ENCODE peak calls at places on chromosomes 4 and X, in five cellular contexts. M, L, P, G and U are unnamed samples. For H3K9me2, the result is how much of the 10 kb centered on the place peaks cover.

GRCh38 chr4:761739-762138 is 56.1 kb downstream of the PCGF3 start:
- DNase-seq in M (no peak), L (no peak), P (no peak), G (no peak), U (no peak)

GRCh38 chr4:157897971-157898370 is 274.9 kb downstream of the GASK1B start:
- DNase-seq in M (no peak), L (no peak), P (no peak), G (no peak), U (no peak)

GRCh38 chrX:47605024-47605423 is 14.6 kb downstream of the SYN1 start:
- DNase-seq in M (no peak), L (no peak), P (no peak), G (no peak), U (no peak)

GRCh38 chr4:167234388-167234881 is at the start of gene SPOCK3:
- DNase-seq in M (peak), L (peak), P (peak), G (peak), U (peak)

GRCh38 chrX:11786862-11787261 is 28.8 kb downstream of the MSL3 start:
- DNase-seq in M (no peak), L (no peak), P (no peak), G (no peak), U (no peak)

GRCh38 chr4:153466637-153467153 is 535 bp downstream of the TMEM131L start:
- DNase-seq in M (peak), L (no peak), P (no peak), G (peak), U (no peak)

GRCh38 chr4:151324449-151325319 is 721 bp downstream of the SH3D19 start:
- DNase-seq in M (peak), L (peak), P (peak), G (peak), U (no peak)

GRCh38 chrX:526295-527224 is 104.0 kb upstream of the SHOX start:
- DNase-seq in M (no peak), L (peak), P (no peak), G (peak), U (no peak)

GRCh38 chrX:13109811-13110210 is 65.4 kb upstream of the FAM9C start:
- DNase-seq in M (peak), L (peak), P (no peak), G (no peak), U (no peak)

GRCh38 chrX:50081282-50081955 is 119.4 kb downstream of the AKAP4 start:
- DNase-seq in M (peak), L (peak), P (no peak), G (peak), U (no peak)

GRCh38 chr4:168098257-168098717 is 6.0 kb downstream of the ANXA10 start:
- DNase-seq in M (peak), L (no peak), P (peak), G (no peak), U (no peak)

GRCh38 chr4:72169861-72170260 is 138.1 kb downstream of the NPFFR2 start:
- DNase-seq in M (no peak), L (no peak), P (no peak), G (no peak), U (no peak)

GRCh38 chr4:141815646-141816045 is 179.3 kb downstream of the IL15 start:
- DNase-seq in M (no peak), L (no peak), P (no peak), G (no peak), U (no peak)

GRCh38 chr4:130336585-130337217 is 1240.7 kb downstream of the C4orf33 start:
- DNase-seq in M (peak), L (peak), P (peak), G (peak), U (peak)

GRCh38 chrX:103356897-103357296 is 591 bp downstream of the TCEAL9 start:
- DNase-seq in M (peak), L (peak), P (no peak), G (peak), U (no peak)

GRCh38 chr4:140152760-140153418 is 1.1 kb downstream of the MAML3 start:
- DNase-seq in M (peak), L (peak), P (no peak), G (peak), U (peak)

GRCh38 chr4:89563431-89563830 is 255.8 kb upstream of the GPRIN3 start:
- DNase-seq in M (peak), L (no peak), P (no peak), G (no peak), U (no peak)

GRCh38 chr4:110195561-110196205 is 2.7 kb downstream of the ELOVL6 start:
- DNase-seq in M (peak), L (no peak), P (no peak), G (no peak), U (no peak)

GRCh38 chr4:148514041-148514440 is 71.8 kb upstream of the NR3C2 start:
- DNase-seq in M (no peak), L (no peak), P (no peak), G (no peak), U (no peak)

GRCh38 chrX:135985123-135985973 is at the start of gene SLC9A6:
- DNase-seq in M (peak), L (peak), P (no peak), G (peak), U (peak)

GRCh38 chr4:122783301-122784215 is 43.1 kb upstream of the FGF2 start:
- DNase-seq in M (peak), L (peak), P (peak), G (peak), U (no peak)

GRCh38 chr4:17712166-17712565 is 69.3 kb downstream of the FAM184B start:
- DNase-seq in M (no peak), L (no peak), P (no peak), G (no peak), U (no peak)

GRCh38 chr4:109303141-109303499 is 662 bp upstream of the COL25A1 start:
- DNase-seq in M (peak), L (peak), P (no peak), G (no peak), U (no peak)

GRCh38 chr4:178523038-178523437 is 1080.8 kb upstream of the AGA start:
- DNase-seq in M (no peak), L (no peak), P (no peak), G (no peak), U (no peak)

GRCh38 chr4:113106076-113106475 is 56.6 kb downstream of the ANK2 start:
- DNase-seq in M (peak), L (peak), P (peak), G (peak), U (no peak)

GRCh38 chr4:109411964-109412363 is 21.7 kb upstream of the SEC24B start:
- DNase-seq in M (no peak), L (peak), P (no peak), G (no peak), U (no peak)

GRCh38 chr4:8110071-8110986 is 48.3 kb downstream of the ABLIM2 start:
- DNase-seq in M (peak), L (peak), P (no peak), G (peak), U (no peak)
- TF ChIP-seq EZH2 in M (no peak), L (no peak), P (no peak), G (no peak), U (no peak)

DNA sequence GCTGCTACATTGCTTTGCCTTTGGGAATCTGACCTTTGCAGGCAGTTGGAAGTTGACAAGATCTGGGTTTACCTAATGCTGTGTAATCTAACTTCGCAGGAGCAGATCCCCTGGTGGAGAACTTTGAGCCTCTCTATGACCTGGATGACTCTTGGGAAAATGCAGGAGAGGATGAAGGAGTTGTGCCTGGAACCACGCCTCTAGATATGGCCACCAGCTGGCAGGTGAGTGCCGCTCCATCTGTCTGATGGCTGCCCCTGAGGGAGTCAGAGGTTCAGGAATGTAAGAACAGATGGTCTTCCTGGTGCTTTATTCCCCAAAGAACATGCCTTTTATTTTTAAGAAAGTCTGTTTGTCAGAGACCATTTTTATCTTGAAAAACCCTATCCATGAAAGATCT is 109.3 kb downstream of the NFKB1 start:
- DNase-seq in M (no peak), L (no peak), P (no peak), G (peak), U (no peak)
- H3K4me2 ChIP-seq in M (no peak), L (no peak), P (no peak), G (no peak), U (no peak)

DNA sequence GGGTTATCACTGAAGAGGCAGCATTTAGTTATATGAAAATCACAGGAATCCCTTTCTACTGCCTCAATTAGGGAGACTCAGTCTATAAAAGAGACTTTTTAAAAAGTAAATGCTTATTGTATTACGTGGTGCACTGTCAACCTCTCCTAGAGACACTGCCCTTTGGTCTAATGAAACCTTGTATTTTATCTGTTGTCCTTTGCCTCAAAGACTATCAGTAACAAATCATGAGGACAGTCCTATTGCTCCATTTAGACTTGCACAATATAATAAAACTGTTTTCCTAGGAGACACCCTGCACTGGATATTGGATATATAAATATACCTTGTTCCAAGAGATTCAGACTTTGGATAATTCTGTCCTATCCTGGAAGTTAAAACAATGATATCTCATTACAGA is 34.2 kb downstream of the VCX3A start:
- DNase-seq in M (no peak), L (no peak), P (no peak), G (no peak), U (no peak)
- H3K9me2 ChIP-seq in M (under half), L (under half), P (under half), G (under half), U (under half)

DNA sequence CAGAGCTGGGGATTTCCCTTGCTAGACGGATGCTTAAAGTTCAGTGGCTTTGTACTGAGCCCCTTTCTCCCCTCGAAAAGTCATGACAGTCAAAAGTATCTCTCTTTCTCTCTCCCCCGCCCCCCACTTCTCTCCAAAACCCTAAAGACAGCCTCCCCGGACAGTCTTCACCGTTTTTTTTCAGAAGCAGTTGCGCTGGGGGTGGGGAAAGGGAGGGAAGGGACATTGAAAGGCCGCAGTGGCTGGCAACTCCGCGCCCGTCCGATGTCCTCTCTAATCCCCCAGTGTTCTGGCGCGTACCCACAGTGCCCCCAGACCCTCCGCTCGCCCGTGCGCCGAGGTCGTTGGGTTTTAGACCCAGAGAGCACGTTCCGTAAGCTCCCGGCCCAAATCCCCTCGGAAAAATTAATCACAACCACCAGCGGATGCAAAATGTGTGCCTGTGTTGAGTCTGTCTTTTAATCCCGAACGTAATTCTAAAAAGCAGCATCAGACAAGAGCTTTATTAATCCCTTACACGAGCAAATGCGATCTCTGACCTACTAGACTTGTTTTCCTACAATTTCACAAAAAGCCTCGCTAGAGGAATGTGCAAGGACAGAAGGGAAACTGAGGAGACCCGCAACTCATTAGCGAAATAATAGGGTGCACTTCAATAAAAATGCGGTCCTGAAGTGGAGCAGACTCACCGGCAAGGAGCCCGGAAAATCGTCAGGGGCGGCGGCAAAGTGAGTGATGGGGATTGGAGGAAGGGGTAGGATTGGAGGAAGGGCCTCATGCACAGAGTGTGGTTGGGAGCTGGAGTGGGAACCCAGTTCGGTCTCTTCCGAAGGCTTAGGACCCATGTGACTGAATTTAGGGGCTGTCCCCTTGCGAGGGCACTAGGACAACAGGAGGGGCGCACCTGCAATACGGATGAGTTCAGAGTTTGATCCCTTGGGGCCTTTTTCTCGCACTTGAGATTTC is 12.2 kb upstream of the PRDM8 start:
- DNase-seq in M (peak), L (no peak), P (no peak), G (peak), U (peak)
- TF ChIP-seq EZH2 in M (no peak), L (no peak), P (no peak), G (peak), U (no peak)

GRCh38 chr4:7541414-7541810 is 106.7 kb upstream of the PSAPL1 start:
- DNase-seq in M (no peak), L (no peak), P (no peak), G (no peak), U (no peak)

GRCh38 chr4:7539186-7539585 is 104.5 kb upstream of the PSAPL1 start:
- DNase-seq in M (no peak), L (no peak), P (no peak), G (no peak), U (no peak)

GRCh38 chr4:7539659-7540058 is 104.9 kb upstream of the PSAPL1 start:
- DNase-seq in M (peak), L (peak), P (peak), G (peak), U (no peak)

GRCh38 chr4:7540654-7541413 is 106.1 kb upstream of the PSAPL1 start:
- DNase-seq in M (no peak), L (no peak), P (no peak), G (no peak), U (no peak)

GRCh38 chr4:7540216-7540615 is 105.5 kb upstream of the PSAPL1 start:
- DNase-seq in M (no peak), L (no peak), P (no peak), G (no peak), U (no peak)
- H3K4me2 ChIP-seq in M (no peak), L (no peak), P (peak), G (no peak), U (no peak)

GRCh38 chrX:107743995-107744394 is 31.6 kb downstream of the TSC22D3 start:
- DNase-seq in M (no peak), L (no peak), P (no peak), G (no peak), U (no peak)
- H3K9me2 ChIP-seq in M (under half), L (under half), P (under half), G (under half), U (under half)

DNA sequence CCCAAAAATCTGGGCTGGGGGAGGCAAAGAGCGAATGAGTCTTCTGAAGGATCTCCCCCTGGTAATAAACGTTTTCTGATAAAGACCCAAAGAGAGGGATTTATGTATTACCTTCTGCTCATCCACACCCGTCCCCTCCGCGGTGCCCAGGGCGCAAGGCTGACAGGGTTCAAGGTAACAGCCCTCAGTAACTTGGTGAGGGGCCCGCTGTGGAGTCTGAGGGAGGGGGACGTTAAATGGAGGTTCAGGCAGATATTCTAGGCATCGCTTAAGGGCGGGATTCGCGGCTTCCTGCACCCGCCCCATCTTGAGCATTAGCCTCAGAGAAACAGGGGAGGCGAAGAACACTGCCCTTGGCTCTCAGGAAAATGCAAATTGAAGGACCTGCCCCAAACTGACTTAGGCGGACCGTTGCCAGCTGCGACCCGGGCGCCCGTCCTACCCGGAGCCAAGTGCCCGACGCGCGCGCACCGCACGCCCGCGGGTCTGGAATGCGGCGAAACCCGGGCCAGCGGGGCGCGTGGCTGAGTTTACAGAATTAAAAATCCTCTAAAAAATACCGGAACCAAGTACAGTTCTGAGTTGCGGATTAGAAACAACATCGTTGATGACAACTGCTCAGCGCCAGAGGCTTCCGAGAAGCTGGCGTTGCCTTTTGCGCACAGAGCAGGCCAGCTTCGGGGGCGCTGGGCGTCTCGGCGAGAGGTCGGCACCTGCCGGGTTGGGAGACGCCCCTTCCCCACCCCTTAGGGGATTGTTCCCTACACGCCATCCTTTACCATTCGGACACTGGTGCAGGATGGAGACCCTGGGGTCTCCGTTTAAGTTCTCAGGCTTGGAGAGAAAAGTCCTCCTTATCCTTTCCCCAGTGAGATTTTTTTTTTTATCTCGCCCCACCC is 2.8 kb downstream of the HELT start:
- DNase-seq in M (no peak), L (no peak), P (no peak), G (peak), U (no peak)
- TF ChIP-seq EZH2 in M (no peak), L (peak), P (no peak), G (peak), U (no peak)